ENCODE peak calls at places on chromosomes 5 and 9, in eight cellular contexts. P is colonic mucosa, K is glutamatergic neuron, M is spleen, Q is adrenal gland, Y is neural crest cell, Z is right lobe of liver, B is BJ. X is an unnamed sample.

GRCh38 chr9:13122756-13123369 is 156.6 kb downstream of the MPDZ start:
- DNase-seq in P (no peak), K (no peak), M (no peak), Q (no peak), Y (no peak), Z (no peak), B (no peak), X (no peak)

GRCh38 chr9:34653610-34654072 is 1.7 kb downstream of the IL11RA start:
- DNase-seq in P (no peak), K (no peak), M (no peak), Q (no peak), Y (no peak), Z (no peak), B (no peak), X (peak)

GRCh38 chr5:79521156-79521555 is 7.2 kb upstream of the HOMER1 start:
- DNase-seq in P (no peak), K (no peak), M (no peak), Q (no peak), Y (no peak), Z (no peak), B (no peak), X (no peak)

GRCh38 chr5:13957032-13957645 is 12.7 kb upstream of the DNAH5 start:
- DNase-seq in P (no peak), K (no peak), M (no peak), Q (no peak), Y (peak), Z (no peak), B (no peak), X (peak)

GRCh38 chr5:157347301-157348048 is 81.6 kb downstream of the CYFIP2 start:
- DNase-seq in P (no peak), K (no peak), M (no peak), Q (no peak), Y (no peak), Z (no peak), B (no peak), X (no peak)

GRCh38 chr5:111742595-111742994 is 14.4 kb downstream of the NREP start:
- DNase-seq in P (peak), K (no peak), M (no peak), Q (peak), Y (no peak), Z (peak), B (peak), X (peak)

GRCh38 chr5:159951834-159952233 is 35.6 kb downstream of the ADRA1B start:
- DNase-seq in P (no peak), K (no peak), M (no peak), Q (no peak), Y (no peak), Z (no peak), B (no peak), X (no peak)

GRCh38 chr9:21574261-21574660 is 92.1 kb upstream of the IFNE start:
- DNase-seq in P (no peak), K (no peak), M (no peak), Q (no peak), Y (no peak), Z (no peak), B (no peak), X (no peak)

GRCh38 chr9:89797255-89797654 is 192.4 kb downstream of the GADD45G start:
- DNase-seq in P (no peak), K (no peak), M (no peak), Q (no peak), Y (no peak), Z (no peak), B (no peak), X (no peak)

GRCh38 chr9:94869415-94869838 is 142.9 kb downstream of the AOPEP start:
- DNase-seq in P (no peak), K (no peak), M (no peak), Q (peak), Y (no peak), Z (no peak), B (no peak), X (no peak)

GRCh38 chr9:34406219-34406618 is 29.5 kb upstream of the MYORG start:
- DNase-seq in P (no peak), K (no peak), M (no peak), Q (no peak), Y (no peak), Z (no peak), B (no peak), X (no peak)

GRCh38 chr5:17743580-17744435 is 109.5 kb downstream of the TAF11L14 start:
- DNase-seq in P (no peak), K (no peak), M (no peak), Q (no peak), Y (no peak), Z (no peak), B (no peak), X (no peak)

GRCh38 chr5:26227245-26227644 is 811.1 kb downstream of the CDH9 start:
- DNase-seq in P (no peak), K (no peak), M (no peak), Q (no peak), Y (no peak), Z (no peak), B (no peak), X (no peak)

GRCh38 chr5:110321117-110321516 is 405.4 kb downstream of the TMEM232 start:
- DNase-seq in P (no peak), K (no peak), M (no peak), Q (no peak), Y (no peak), Z (no peak), B (peak), X (no peak)

GRCh38 chr9:13688223-13688989 is 408.9 kb upstream of the MPDZ start:
- DNase-seq in P (no peak), K (no peak), M (no peak), Q (no peak), Y (no peak), Z (no peak), B (no peak), X (no peak)

GRCh38 chr5:145946112-145946861 is 9.9 kb downstream of the SH3RF2 start:
- DNase-seq in P (no peak), K (no peak), M (no peak), Q (peak), Y (no peak), Z (peak), B (peak), X (no peak)

GRCh38 chr5:131423056-131423455 is 159.2 kb downstream of the CDC42SE2 start:
- DNase-seq in P (no peak), K (no peak), M (no peak), Q (no peak), Y (no peak), Z (no peak), B (no peak), X (no peak)

GRCh38 chr5:135821061-135821781 is 13.2 kb upstream of the SLC25A48 start:
- DNase-seq in P (no peak), K (no peak), M (no peak), Q (no peak), Y (no peak), Z (no peak), B (no peak), X (no peak)

GRCh38 chr5:176927562-176927961 is 28.4 kb upstream of the HK3 start:
- DNase-seq in P (no peak), K (no peak), M (no peak), Q (no peak), Y (no peak), Z (no peak), B (no peak), X (no peak)

GRCh38 chr5:171419663-171420428 is 399 bp downstream of the FGF18 start:
- DNase-seq in P (peak), K (peak), M (peak), Q (no peak), Y (peak), Z (no peak), B (no peak), X (peak)

GRCh38 chr5:27876071-27876470 is 837.7 kb upstream of the CDH9 start:
- DNase-seq in P (no peak), K (no peak), M (no peak), Q (no peak), Y (no peak), Z (no peak), B (no peak), X (no peak)

GRCh38 chr5:27875148-27875547 is 836.8 kb upstream of the CDH9 start:
- DNase-seq in P (no peak), K (no peak), M (no peak), Q (no peak), Y (no peak), Z (no peak), B (no peak), X (no peak)
- TF ChIP-seq CTCF in P (no peak), K (no peak), M (no peak), Q (no peak), Y (no peak), Z (no peak), B (no peak), X (no peak)

DNA sequence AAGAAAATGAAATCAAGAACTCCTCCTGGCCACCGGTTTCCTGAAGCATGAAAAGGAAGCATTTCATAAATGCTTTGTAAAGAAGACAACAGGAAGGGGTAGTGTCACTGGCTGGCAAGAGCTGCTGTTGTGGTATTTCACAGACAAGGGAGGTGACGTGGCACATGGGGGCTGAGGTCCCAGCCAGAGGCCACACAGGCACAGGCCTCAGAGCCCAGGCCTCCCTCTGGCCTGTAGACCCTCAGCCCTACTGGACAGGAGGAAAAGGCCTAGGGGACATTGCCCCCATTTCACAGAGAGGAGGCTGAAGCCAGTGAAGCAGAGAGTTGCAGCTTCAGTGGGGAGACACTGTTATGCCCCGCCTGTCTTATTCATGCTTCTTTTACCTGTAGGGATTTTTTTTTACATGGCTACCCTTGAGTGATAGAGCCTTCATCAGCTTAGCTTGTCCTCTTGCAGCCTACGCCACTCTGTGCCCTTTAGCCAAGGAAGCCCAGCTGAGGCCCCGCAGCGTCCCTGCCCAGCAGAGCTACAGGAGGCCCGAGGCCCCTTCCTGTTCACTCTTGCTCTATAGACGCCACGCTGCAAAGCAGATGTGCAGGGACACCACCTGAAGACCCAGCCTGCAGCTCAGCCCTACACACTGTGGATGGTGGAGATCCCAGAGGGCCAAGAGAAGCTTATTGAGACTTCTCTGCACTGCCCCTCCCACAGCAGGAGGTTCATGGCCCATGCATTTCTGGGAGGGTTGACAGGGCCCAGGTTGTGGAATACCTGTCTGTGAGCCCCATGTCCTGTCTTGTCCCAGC is 33.8 kb downstream of the IRF1 start:
- DNase-seq in P (no peak), K (no peak), M (peak), Q (peak), Y (no peak), Z (no peak), B (no peak), X (no peak)
- TF ChIP-seq CTCF in P (no peak), K (no peak), M (no peak), Q (no peak), Y (no peak), Z (no peak), B (no peak), X (no peak)

GRCh38 chr5:69046375-69046957 is 47.3 kb upstream of the SLC30A5 start:
- DNase-seq in P (no peak), K (no peak), M (no peak), Q (no peak), Y (no peak), Z (peak), B (no peak), X (no peak)

GRCh38 chr5:69049796-69050195 is 44.0 kb upstream of the SLC30A5 start:
- DNase-seq in P (no peak), K (no peak), M (no peak), Q (no peak), Y (no peak), Z (no peak), B (no peak), X (no peak)

GRCh38 chr5:69050214-69050613 is 43.6 kb upstream of the SLC30A5 start:
- DNase-seq in P (no peak), K (no peak), M (no peak), Q (peak), Y (no peak), Z (no peak), B (no peak), X (no peak)

GRCh38 chr5:69049151-69049550 is 44.7 kb upstream of the SLC30A5 start:
- DNase-seq in P (no peak), K (no peak), M (no peak), Q (no peak), Y (no peak), Z (no peak), B (no peak), X (no peak)

DNA sequence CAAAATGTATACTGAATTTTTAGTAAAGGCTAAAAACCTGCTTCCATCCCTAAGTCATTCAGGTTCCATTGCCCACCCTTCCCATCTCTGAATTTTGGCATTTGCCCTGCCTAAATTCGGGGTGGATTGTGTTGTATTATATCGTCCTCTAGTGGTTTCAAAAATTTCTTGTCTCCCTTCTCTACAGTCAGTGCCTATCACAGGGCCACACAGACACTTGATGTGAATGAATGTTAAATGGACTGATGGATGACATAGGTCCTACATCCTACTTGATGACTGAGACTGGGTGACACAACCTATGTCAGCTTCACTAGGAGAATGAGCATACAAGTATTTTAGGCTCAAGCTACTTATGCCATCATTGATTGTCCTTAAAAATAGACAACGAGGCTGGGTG is 45.6 kb upstream of the SLC30A5 start:
- DNase-seq in P (no peak), K (no peak), M (no peak), Q (no peak), Y (no peak), Z (no peak), B (no peak), X (no peak)
- TF ChIP-seq CTCF in P (no peak), K (no peak), M (no peak), Q (peak), Y (peak), Z (peak), B (peak), X (peak)

DNA sequence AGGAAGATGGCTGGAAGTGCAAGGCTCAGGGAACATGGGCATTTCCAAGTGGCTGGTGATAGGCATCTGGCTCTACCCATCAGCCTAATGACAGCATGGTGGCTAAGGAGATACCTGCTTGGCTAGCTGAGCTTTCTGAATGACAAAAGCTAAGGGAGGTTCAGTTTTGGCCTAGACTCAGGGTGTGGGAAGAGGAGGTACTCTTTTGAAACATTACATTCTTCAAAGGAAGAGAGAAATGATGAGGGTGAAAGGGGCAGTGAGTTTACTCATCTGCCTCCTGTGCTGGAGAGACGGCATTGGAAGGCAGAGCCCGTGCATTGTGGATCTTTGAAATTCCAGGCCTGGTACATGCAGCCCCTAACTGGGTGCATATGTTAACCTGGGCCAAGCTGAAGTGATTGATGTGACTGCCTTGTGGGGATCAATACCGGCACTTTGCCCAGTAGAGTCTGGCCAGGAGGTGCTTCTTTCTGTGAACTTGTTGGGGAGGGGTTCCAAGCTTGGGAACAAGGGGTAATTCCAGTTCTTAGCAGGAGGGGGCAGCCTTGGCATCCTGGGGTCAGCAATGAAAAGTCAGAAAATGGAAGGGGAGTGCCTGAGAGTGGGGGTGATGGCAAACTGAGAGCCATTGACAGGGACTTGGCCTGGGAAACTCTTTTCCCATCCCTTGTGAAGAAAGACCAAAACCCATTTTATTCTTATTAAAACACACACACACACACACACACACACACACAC is 108.6 kb downstream of the ACER2 start:
- DNase-seq in P (no peak), K (peak), M (no peak), Q (no peak), Y (no peak), Z (no peak), B (no peak), X (peak)
- TF ChIP-seq CTCF in P (no peak), K (peak), M (no peak), Q (no peak), Y (peak), Z (no peak), B (peak), X (peak)

X was measured in nephron progenitor cell.